ENCODE peak calls at places on chromosomes 6 and 20, in nine cellular contexts. V is heart left ventricle, B is body of pancreas, W is breast epithelium, J is cardiac fibroblast, E is Peyer's patch, L is fibroblast of lung, U is HFF-Myc, Q is tibial nerve. K is an unnamed sample.

GRCh38 chr6:692356-692851 is 535 bp downstream of the EXOC2 start:
- DNase-seq in V (peak; percentile 68), B (peak; percentile 35), W (no peak), J (peak; percentile 33), E (peak; percentile 70), L (no peak), U (no peak), Q (no peak), K (peak; percentile 64)

GRCh38 chr6:148367418-148368024 is 24.9 kb downstream of the SASH1 start:
- DNase-seq in V (peak; percentile 72), B (no peak), W (peak; percentile 73), J (peak; percentile 96), E (no peak), L (peak; percentile 75), U (peak; percentile 69), Q (peak; percentile 47), K (no peak)

GRCh38 chr6:53302678-53303360 is 45.9 kb downstream of the ELOVL5 start:
- DNase-seq in V (no peak), B (no peak), W (no peak), J (peak; percentile 93), E (no peak), L (peak; percentile 58), U (peak; percentile 43), Q (no peak), K (no peak)

GRCh38 chr6:73695619-73696421 is at the start of gene CD109:
- DNase-seq in V (peak; percentile 74), B (no peak), W (no peak), J (peak; percentile 83), E (peak; percentile 54), L (peak; percentile 77), U (peak; percentile 48), Q (no peak), K (no peak)

GRCh38 chr20:2459981-2460751 is 10.4 kb downstream of the SNRPB start:
- DNase-seq in V (no peak), B (no peak), W (no peak), J (no peak), E (no peak), L (no peak), U (no peak), Q (no peak), K (no peak)

GRCh38 chr6:13924949-13925881 is at the start of gene RNF182:
- DNase-seq in V (no peak), B (no peak), W (no peak), J (no peak), E (no peak), L (peak; percentile 6), U (no peak), Q (no peak), K (peak; percentile 60)

GRCh38 chr6:107706516-107706915 is 117.6 kb downstream of the SCML4 start:
- DNase-seq in V (no peak), B (no peak), W (no peak), J (no peak), E (no peak), L (no peak), U (no peak), Q (no peak), K (no peak)

GRCh38 chr6:105243487-105243886 is 63.7 kb upstream of the POPDC3 start:
- DNase-seq in V (no peak), B (no peak), W (no peak), J (no peak), E (no peak), L (peak; percentile 30), U (no peak), Q (no peak), K (no peak)

GRCh38 chr6:155787168-155787567 is 331.5 kb upstream of the NOX3 start:
- DNase-seq in V (no peak), B (no peak), W (no peak), J (no peak), E (no peak), L (no peak), U (no peak), Q (no peak), K (no peak)

GRCh38 chr6:145731432-145731831 is 3.9 kb downstream of the EPM2A start:
- DNase-seq in V (no peak), B (no peak), W (no peak), J (peak; percentile 27), E (no peak), L (no peak), U (no peak), Q (no peak), K (no peak)

GRCh38 chr20:20606046-20606445 is 106.4 kb downstream of the RALGAPA2 start:
- DNase-seq in V (no peak), B (no peak), W (no peak), J (peak; percentile 4), E (no peak), L (no peak), U (no peak), Q (no peak), K (no peak)

GRCh38 chr6:145732788-145733187 is 2.5 kb downstream of the EPM2A start:
- DNase-seq in V (no peak), B (no peak), W (no peak), J (no peak), E (no peak), L (no peak), U (no peak), Q (no peak), K (no peak)

DNA sequence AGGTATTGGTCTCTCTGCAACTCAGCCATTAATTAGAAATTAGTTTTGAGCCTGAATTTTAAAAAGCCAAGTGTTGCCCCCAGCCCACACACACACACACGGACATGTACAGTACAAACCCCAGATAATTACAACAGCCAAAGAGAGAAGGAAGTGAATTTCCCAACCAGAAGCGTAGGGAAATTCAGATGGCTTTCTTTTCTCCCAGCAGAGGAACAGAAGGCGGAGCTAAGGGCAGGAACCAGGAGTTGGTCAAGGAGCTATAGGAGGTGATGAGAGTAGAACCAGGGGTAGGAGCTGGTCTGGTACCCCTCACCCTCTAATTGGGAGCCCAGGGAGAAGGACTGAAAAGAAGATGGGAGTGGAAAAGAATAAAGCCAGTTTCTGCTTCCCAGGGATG is 3.9 kb upstream of the ZBTB9 start:
- DNase-seq in V (no peak), B (no peak), W (no peak), J (peak; percentile 20), E (no peak), L (no peak), U (no peak), Q (no peak), K (no peak)
- H3K4me3 ChIP-seq in V (no peak overlapping the region), B (no peak overlapping the region), W (no peak overlapping the region), J (no peak overlapping the region), E (no peak overlapping the region), L (no peak overlapping the region), U (no peak overlapping the region), Q (no peak overlapping the region), K (no peak overlapping the region)

DNA sequence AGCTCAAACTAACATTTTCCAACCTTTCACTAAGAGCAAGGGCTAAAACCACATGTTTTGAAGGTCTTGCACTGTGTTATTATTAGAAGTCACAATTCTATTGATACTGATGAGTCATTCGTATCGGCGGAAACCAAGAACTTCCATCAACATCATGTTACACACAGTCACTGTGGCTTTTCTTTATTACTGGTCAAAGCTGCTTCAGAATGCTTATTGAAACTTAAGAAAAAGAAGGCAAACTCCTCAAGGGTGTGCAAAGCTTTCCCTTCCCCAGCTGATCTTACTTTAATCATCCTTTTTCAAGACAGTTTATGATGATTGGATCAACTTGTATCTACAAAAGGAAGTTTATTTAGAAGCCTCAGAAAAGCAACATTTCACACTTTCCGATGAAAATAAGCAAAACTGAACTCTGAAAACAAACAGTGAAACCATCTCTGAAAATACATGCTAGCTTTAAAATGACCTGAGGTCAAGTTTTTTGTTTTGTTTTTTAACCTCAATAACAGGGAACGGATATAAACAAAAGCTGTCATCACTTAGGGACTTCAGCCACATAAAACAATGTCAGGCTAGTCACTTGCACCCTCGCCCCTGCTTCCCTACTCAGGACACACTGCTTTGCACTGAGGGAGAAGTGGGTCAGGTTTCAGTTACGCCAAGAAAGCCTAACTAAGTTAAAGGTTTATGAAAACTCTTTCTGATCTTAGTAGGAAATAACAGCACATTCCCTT is 11.7 kb downstream of the BACH2 start:
- DNase-seq in V (no peak), B (no peak), W (no peak), J (peak; percentile 3), E (no peak), L (peak; percentile 72), U (no peak), Q (no peak), K (no peak)
- H3K4me3 ChIP-seq in V (no peak overlapping the region), B (no peak overlapping the region), W (peak overlapping the region; percentile 28), J (peak overlapping the region; percentile 5), E (peak overlapping the region; percentile 16), L (peak overlapping the region; percentile 46), U (peak overlapping the region; percentile 22), Q (peak overlapping the region; percentile 6), K (no peak overlapping the region)

GRCh38 chr6:34674268-34674639 is 22.3 kb downstream of the ILRUN start:
- DNase-seq in V (no peak), B (no peak), W (no peak), J (no peak), E (no peak), L (no peak), U (no peak), Q (no peak), K (no peak)
- H3K4me3 ChIP-seq in V (no peak overlapping the region), B (no peak overlapping the region), W (no peak overlapping the region), J (no peak overlapping the region), E (no peak overlapping the region), L (no peak overlapping the region), U (no peak overlapping the region), Q (no peak overlapping the region), K (no peak overlapping the region)

GRCh38 chr6:31878761-31879542 is at the start of gene SLC44A4:
- DNase-seq in V (no peak), B (no peak), W (no peak), J (no peak), E (peak; percentile 84), L (no peak), U (no peak), Q (no peak), K (no peak)
- H3K4me3 ChIP-seq in V (no peak within 1 kb of the TSS), B (no peak within 1 kb of the TSS), W (no peak within 1 kb of the TSS), J (no peak within 1 kb of the TSS), E (no peak within 1 kb of the TSS), L (no peak within 1 kb of the TSS), U (no peak within 1 kb of the TSS), Q (no peak within 1 kb of the TSS), K (no peak within 1 kb of the TSS)

DNA sequence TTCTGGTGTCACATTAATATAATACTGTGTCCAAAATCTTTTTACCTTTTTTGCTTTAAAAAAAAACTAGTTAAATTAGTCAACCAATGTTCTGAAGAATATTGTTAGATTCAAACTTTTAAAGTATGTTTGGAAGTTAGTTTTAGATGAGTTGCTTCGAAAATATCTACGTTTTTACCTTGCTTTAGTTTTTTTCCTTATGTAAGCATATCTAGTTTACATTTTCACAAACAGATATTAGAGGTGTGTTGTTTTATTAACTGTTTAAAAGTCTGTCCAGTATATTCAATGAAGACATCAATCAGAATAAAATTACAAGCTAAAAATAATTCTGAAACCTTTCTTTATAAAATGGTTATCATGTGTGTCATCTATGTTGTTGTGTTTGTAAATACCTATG is 375.0 kb upstream of the BTBD3 start:
- DNase-seq in V (no peak), B (no peak), W (no peak), J (no peak), E (no peak), L (no peak), U (no peak), Q (no peak), K (no peak)
- H3K4me3 ChIP-seq in V (no peak overlapping the region), B (no peak overlapping the region), W (no peak overlapping the region), J (no peak overlapping the region), E (no peak overlapping the region), L (no peak overlapping the region), U (no peak overlapping the region), Q (no peak overlapping the region), K (no peak overlapping the region)

GRCh38 chr6:21666788-21667681 is 73.5 kb downstream of the SOX4 start:
- DNase-seq in V (no peak), B (no peak), W (peak; percentile 50), J (no peak), E (no peak), L (peak; percentile 17), U (no peak), Q (no peak), K (no peak)
- H3K4me3 ChIP-seq in V (peak overlapping the region; percentile 51), B (peak overlapping the region; percentile 9), W (peak overlapping the region; percentile 41), J (peak overlapping the region; percentile 63), E (peak overlapping the region; percentile 18), L (peak overlapping the region; percentile 64), U (peak overlapping the region; percentile 40), Q (peak overlapping the region; percentile 39), K (no peak overlapping the region)

GRCh38 chr6:41781302-41781711 is 725 bp downstream of the PRICKLE4 start:
- DNase-seq in V (no peak), B (no peak), W (no peak), J (no peak), E (no peak), L (no peak), U (no peak), Q (no peak), K (no peak)
- H3K4me3 ChIP-seq in V (no peak overlapping the region), B (no peak overlapping the region), W (peak overlapping the region; percentile 77), J (peak overlapping the region; percentile 62), E (peak overlapping the region; percentile 63), L (peak overlapping the region; percentile 73), U (peak overlapping the region; percentile 57), Q (peak overlapping the region; percentile 58), K (peak overlapping the region; percentile 82)

K was measured in Caco-2.